ENCODE peak calls at places on chromosomes 11 and 22, in ten cellular contexts. L, Z, B, R, K, A, E, Y, J and H are unnamed samples.

GRCh38 chr11:17600316-17601205 is 53.5 kb downstream of the OTOG start:
- DNase-seq in L (no peak), Z (no peak), B (no peak), R (no peak), K (no peak), A (no peak), E (no peak), Y (no peak), J (no peak), H (no peak)

GRCh38 chr11:128496684-128497056 is 90.7 kb downstream of the ETS1 start:
- DNase-seq in L (no peak), Z (no peak), B (no peak), R (no peak), K (no peak), A (no peak), E (no peak), Y (no peak), J (no peak), H (no peak)

GRCh38 chr11:87266751-87267150 is 229.0 kb downstream of the TMEM135 start:
- DNase-seq in L (no peak), Z (peak; percentile 86), B (no peak), R (no peak), K (no peak), A (no peak), E (no peak), Y (no peak), J (no peak), H (no peak)

GRCh38 chr22:24894220-24894975 is 52.1 kb downstream of the LHFPL7 start:
- DNase-seq in L (peak; percentile 18), Z (peak; percentile 77), B (no peak), R (peak; percentile 62), K (peak; percentile 96), A (peak; percentile 41), E (peak; percentile 89), Y (no peak), J (peak; percentile 10), H (no peak)

GRCh38 chr11:1138053-1138452 is 19.7 kb upstream of the MUC5AC start:
- DNase-seq in L (no peak), Z (no peak), B (no peak), R (no peak), K (no peak), A (no peak), E (no peak), Y (no peak), J (peak; percentile 14), H (no peak)

GRCh38 chr11:113977071-113977490 is 2.2 kb downstream of the HTR3A start:
- DNase-seq in L (no peak), Z (no peak), B (no peak), R (no peak), K (no peak), A (no peak), E (no peak), Y (no peak), J (no peak), H (no peak)

GRCh38 chr11:65642014-65642671 is 4.2 kb downstream of the SIPA1 start:
- DNase-seq in L (no peak), Z (no peak), B (no peak), R (no peak), K (no peak), A (no peak), E (no peak), Y (peak; percentile 60), J (no peak), H (no peak)

GRCh38 chr11:123239371-123240150 is 44.5 kb upstream of the CLMP start:
- DNase-seq in L (no peak), Z (no peak), B (no peak), R (no peak), K (no peak), A (no peak), E (no peak), Y (no peak), J (no peak), H (no peak)

GRCh38 chr11:72333657-72334056 is 89.7 kb upstream of the PHOX2A start:
- DNase-seq in L (no peak), Z (peak; percentile 100), B (no peak), R (peak; percentile 90), K (peak; percentile 54), A (peak; percentile 15), E (peak; percentile 25), Y (peak; percentile 25), J (no peak), H (no peak)

GRCh38 chr11:117099681-117100080 is 1.5 kb upstream of the SIK3 start:
- DNase-seq in L (no peak), Z (no peak), B (no peak), R (no peak), K (no peak), A (no peak), E (no peak), Y (peak; percentile 44), J (no peak), H (no peak)

GRCh38 chr22:35152316-35152715 is 86.4 kb downstream of the ISX start:
- DNase-seq in L (no peak), Z (no peak), B (no peak), R (no peak), K (no peak), A (no peak), E (no peak), Y (no peak), J (no peak), H (no peak)

GRCh38 chr11:119782021-119782420 is 53.0 kb upstream of the NECTIN1 start:
- DNase-seq in L (no peak), Z (no peak), B (no peak), R (no peak), K (no peak), A (no peak), E (no peak), Y (no peak), J (no peak), H (no peak)

GRCh38 chr11:31706357-31706756 is 104.8 kb downstream of the PAX6 start:
- DNase-seq in L (no peak), Z (no peak), B (no peak), R (no peak), K (no peak), A (no peak), E (no peak), Y (no peak), J (no peak), H (no peak)

GRCh38 chr11:63635762-63636465 is 21.7 kb upstream of the PLAAT3 start:
- DNase-seq in L (no peak), Z (peak; percentile 75), B (peak; percentile 32), R (peak; percentile 74), K (peak; percentile 80), A (peak; percentile 91), E (peak; percentile 82), Y (peak; percentile 73), J (no peak), H (peak; percentile 55)